ENCODE peak calls at places on chromosomes 12 and 14, in seven cellular contexts. E, A, P, H, J, L and C are unnamed samples.
A peak's percentile ranks its signal among the peaks of the same experiment; 100 is the strongest.

GRCh38 chr12:66352197-66352596 is 49.9 kb downstream of the HELB start:
- DNase-seq in E (peak; percentile 34), A (peak; percentile 18), P (no peak), H (peak; percentile 71), J (peak; percentile 41), L (no peak), C (no peak)

GRCh38 chr12:39912211-39912980 is 193.5 kb downstream of the SLC2A13 start:
- DNase-seq in E (no peak), A (peak; percentile 18), P (no peak), H (no peak), J (no peak), L (no peak), C (no peak)

GRCh38 chr12:3107071-3107583 is 29.9 kb downstream of the TSPAN9 start:
- DNase-seq in E (peak; percentile 63), A (no peak), P (no peak), H (no peak), J (peak; percentile 65), L (no peak), C (no peak)

GRCh38 chr12:61993734-61994345 is 266.4 kb upstream of the USP15 start:
- DNase-seq in E (peak; percentile 6), A (peak; percentile 14), P (no peak), H (no peak), J (no peak), L (no peak), C (no peak)

GRCh38 chr12:21502164-21502496 is 541 bp downstream of the GOLT1B start:
- DNase-seq in E (peak; percentile 34), A (peak; percentile 11), P (peak; percentile 1), H (no peak), J (no peak), L (no peak), C (peak; percentile 28)

GRCh38 chr12:94781835-94782234 is 131.5 kb upstream of the TMCC3 start:
- DNase-seq in E (no peak), A (no peak), P (no peak), H (no peak), J (no peak), L (no peak), C (no peak)

GRCh38 chr12:117097159-117097558 is 2.1 kb downstream of the TESC start:
- DNase-seq in E (no peak), A (no peak), P (no peak), H (no peak), J (no peak), L (no peak), C (no peak)

GRCh38 chr12:111519083-111519482 is 80.0 kb downstream of the ATXN2 start:
- DNase-seq in E (no peak), A (no peak), P (no peak), H (no peak), J (no peak), L (no peak), C (no peak)

GRCh38 chr12:93572712-93573551 is 457 bp downstream of the SOCS2 start:
- DNase-seq in E (peak; percentile 23), A (no peak), P (no peak), H (no peak), J (peak; percentile 32), L (no peak), C (no peak)

GRCh38 chr12:88870000-88870737 is 289.9 kb upstream of the KITLG start:
- DNase-seq in E (peak; percentile 88), A (no peak), P (no peak), H (no peak), J (no peak), L (no peak), C (no peak)

GRCh38 chr12:97306121-97306520 is 156.5 kb upstream of the RMST start:
- DNase-seq in E (no peak), A (no peak), P (peak; percentile 53), H (no peak), J (no peak), L (no peak), C (no peak)

GRCh38 chr12:48938805-48939204 is 13.5 kb upstream of the FKBP11 start:
- DNase-seq in E (no peak), A (no peak), P (no peak), H (no peak), J (no peak), L (no peak), C (no peak)

GRCh38 chr12:76117067-76117691 is 32.7 kb upstream of the NAP1L1 start:
- DNase-seq in E (no peak), A (no peak), P (no peak), H (no peak), J (no peak), L (no peak), C (no peak)

GRCh38 chr12:73057428-73057827 is 785.3 kb downstream of the TRHDE start:
- DNase-seq in E (no peak), A (no peak), P (no peak), H (no peak), J (peak; percentile 3), L (no peak), C (peak; percentile 6)

GRCh38 chr14:56694609-56695008 is 115.0 kb downstream of the TMEM260 start:
- DNase-seq in E (no peak), A (peak; percentile 41), P (no peak), H (no peak), J (no peak), L (no peak), C (no peak)

GRCh38 chr12:1656894-1657293 is 27.9 kb downstream of the WNT5B start:
- DNase-seq in E (no peak), A (no peak), P (no peak), H (no peak), J (no peak), L (no peak), C (no peak)

GRCh38 chr14:92962031-92962830 is 39.3 kb downstream of the CHGA start:
- DNase-seq in E (no peak), A (no peak), P (no peak), H (no peak), J (no peak), L (no peak), C (no peak)

GRCh38 chr12:124557518-124558223 is 9.7 kb downstream of the NCOR2 start:
- DNase-seq in E (no peak), A (no peak), P (no peak), H (no peak), J (peak; percentile 86), L (no peak), C (no peak)

GRCh38 chr12:82781288-82782078 is 94.8 kb downstream of the TMTC2 start:
- DNase-seq in E (no peak), A (no peak), P (no peak), H (no peak), J (no peak), L (no peak), C (no peak)

GRCh38 chr14:54275997-54276396 is 120.8 kb upstream of the CDKN3 start:
- DNase-seq in E (no peak), A (no peak), P (no peak), H (no peak), J (peak; percentile 21), L (no peak), C (no peak)

DNA sequence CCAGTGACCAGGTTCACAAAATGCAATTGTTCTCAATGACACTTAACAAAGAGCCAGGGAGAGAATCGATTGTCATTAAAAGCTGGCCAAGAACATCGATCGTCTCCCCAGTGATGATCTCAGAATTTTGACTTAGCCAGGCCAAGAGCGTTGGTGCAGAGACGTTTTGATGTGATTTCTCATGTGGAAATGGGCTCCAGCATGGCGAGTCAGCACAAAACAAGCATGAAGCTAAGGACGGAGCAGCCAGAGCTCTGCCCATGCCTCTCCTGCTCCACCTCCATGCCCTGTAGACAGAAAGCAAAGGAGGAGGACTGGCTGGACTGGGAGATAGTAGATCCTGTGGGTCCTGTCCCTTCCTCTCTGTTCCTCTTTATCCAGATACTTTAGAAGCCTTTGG is 270.7 kb downstream of the FOXN3 start:
- DNase-seq in E (peak; percentile 32), A (no peak), P (no peak), H (no peak), J (no peak), L (no peak), C (no peak)
- TF ChIP-seq RAD21 in E (no peak), A (no peak), P (no peak), H (no peak), J (no peak), L (no peak), C (no peak)

DNA sequence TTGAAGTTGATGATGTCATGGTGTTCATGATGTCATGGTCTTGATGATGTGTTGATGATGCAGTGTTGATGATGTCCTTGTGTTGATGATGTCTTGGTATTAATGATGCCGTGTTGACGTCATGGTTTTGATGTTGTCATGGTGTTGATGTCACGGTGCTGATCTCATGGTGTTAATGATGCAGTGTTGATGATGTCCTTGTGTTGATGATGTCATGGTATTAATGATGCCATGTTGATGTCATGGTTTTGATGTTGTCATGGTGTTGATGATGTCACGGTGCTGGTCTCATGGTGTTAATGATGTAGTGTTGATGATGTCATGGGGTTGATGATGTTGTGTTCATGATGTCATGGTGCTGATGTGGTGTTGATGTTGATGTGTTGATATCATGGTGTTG is 48.0 kb upstream of the RIMBP2 start:
- DNase-seq in E (peak; percentile 7), A (no peak), P (peak; percentile 53), H (no peak), J (no peak), L (no peak), C (peak; percentile 51)
- TF ChIP-seq USF2 in E (no peak), A (no peak), P (no peak), H (no peak), J (no peak), L (no peak), C (no peak)

DNA sequence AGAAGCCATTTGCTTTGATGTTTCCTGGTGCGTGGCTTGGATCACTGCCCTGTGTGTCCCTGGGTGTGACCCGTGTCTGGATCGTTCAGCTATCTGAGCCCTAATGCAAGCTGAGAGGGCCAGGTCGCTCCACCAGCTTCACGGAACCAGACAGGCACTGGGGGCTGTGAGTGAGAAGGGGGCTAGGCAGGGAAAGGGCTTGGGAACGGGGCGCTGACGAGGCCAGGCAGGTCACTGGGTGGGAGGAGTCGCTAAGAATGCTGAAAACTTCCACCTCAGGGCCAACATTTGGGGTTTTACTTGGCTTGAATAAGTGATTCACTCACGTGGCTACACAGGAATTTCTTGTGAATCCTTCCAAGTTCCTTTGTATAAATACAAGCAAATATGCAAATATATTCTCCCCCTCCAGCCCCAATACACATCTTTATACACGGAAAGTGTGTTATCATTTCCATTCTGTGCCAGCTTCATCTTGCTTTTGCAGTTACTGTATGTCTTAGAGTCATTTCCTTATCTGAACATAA is 24.1 kb upstream of the MMP17 start:
- DNase-seq in E (peak; percentile 60), A (no peak), P (no peak), H (no peak), J (no peak), L (no peak), C (no peak)
- TF ChIP-seq RAD21 in E (no peak), A (no peak), P (no peak), H (no peak), J (no peak), L (no peak), C (no peak)

GRCh38 chr12:56602239-56602638 is 27.9 kb downstream of the BAZ2A start:
- DNase-seq in E (no peak), A (no peak), P (no peak), H (no peak), J (no peak), L (no peak), C (no peak)

GRCh38 chr12:56599797-56600196 is 30.3 kb downstream of the BAZ2A start:
- DNase-seq in E (no peak), A (no peak), P (no peak), H (no peak), J (no peak), L (no peak), C (no peak)

GRCh38 chr12:56600753-56601152 is 29.4 kb downstream of the BAZ2A start:
- DNase-seq in E (no peak), A (no peak), P (no peak), H (no peak), J (no peak), L (no peak), C (no peak)

GRCh38 chr12:56599041-56599440 is 31.1 kb downstream of the BAZ2A start:
- DNase-seq in E (no peak), A (no peak), P (no peak), H (no peak), J (no peak), L (no peak), C (no peak)

GRCh38 chr12:56601503-56601902 is 28.6 kb downstream of the BAZ2A start:
- DNase-seq in E (no peak), A (no peak), P (no peak), H (no peak), J (peak; percentile 43), L (peak; percentile 30), C (peak; percentile 29)
- TF ChIP-seq USF2 in E (no peak), A (no peak), P (no peak), H (no peak), J (no peak), L (no peak), C (no peak)